ENCODE peak calls at places on chromosomes 12 and 14, in eight cellular contexts. R is C1 segment of cervical spinal cord; X is naive thymus-derived CD8-positive, alpha-beta T cell; P is progenitor cell of endocrine pancreas; Q is epithelial cell of prostate; N is HFF-Myc; S is dorsolateral prefrontal cortex; H is AG09319. O is an unnamed sample.

GRCh38 chr12:40146800-40147797 is 41.2 kb upstream of the SLC2A13 start:
- DNase-seq in R (no peak), X (peak), P (no peak), Q (no peak), N (no peak), S (no peak), H (no peak), O (no peak)

GRCh38 chr12:52523825-52524224 is 3.6 kb upstream of the KRT5 start:
- DNase-seq in R (no peak), X (no peak), P (peak), Q (no peak), N (no peak), S (no peak), H (no peak), O (no peak)

GRCh38 chr12:115922952-115923564 is 354.4 kb downstream of the MED13L start:
- DNase-seq in R (no peak), X (no peak), P (no peak), Q (no peak), N (no peak), S (no peak), H (no peak), O (no peak)

GRCh38 chr14:41604793-41605534 is 1.7 kb upstream of the LRFN5 start:
- DNase-seq in R (no peak), X (no peak), P (peak), Q (no peak), N (no peak), S (peak), H (peak), O (peak)

GRCh38 chr12:3655331-3655900 is 97.5 kb downstream of the CRACR2A start:
- DNase-seq in R (no peak), X (peak), P (no peak), Q (no peak), N (no peak), S (no peak), H (no peak), O (no peak)

GRCh38 chr12:102659200-102659911 is 179.0 kb upstream of the IGF1 start:
- DNase-seq in R (no peak), X (no peak), P (no peak), Q (no peak), N (no peak), S (no peak), H (no peak), O (no peak)

GRCh38 chr14:78170203-78170602 is at the start of gene NRXN3:
- DNase-seq in R (no peak), X (no peak), P (peak), Q (no peak), N (no peak), S (peak), H (no peak), O (no peak)

GRCh38 chr14:99345472-99345871 is 73.5 kb upstream of the BCL11B start:
- DNase-seq in R (no peak), X (no peak), P (no peak), Q (no peak), N (no peak), S (no peak), H (no peak), O (no peak)

GRCh38 chr12:122558721-122559641 is 31.9 kb downstream of the KNTC1 start:
- DNase-seq in R (no peak), X (no peak), P (no peak), Q (no peak), N (no peak), S (no peak), H (no peak), O (no peak)

GRCh38 chr12:94710933-94711332 is 60.6 kb upstream of the TMCC3 start:
- DNase-seq in R (no peak), X (no peak), P (no peak), Q (no peak), N (peak), S (no peak), H (no peak), O (no peak)